ENCODE peak calls at places on chromosomes 4 and X, in eight cellular contexts. T, Q, V, H, B, W, C and D are unnamed samples.

GRCh38 chrX:77085372-77085771 is 361.8 kb upstream of the FGF16 start:
- DNase-seq in T (no peak), Q (no peak), V (peak; percentile 66), H (no peak), B (no peak), W (no peak), C (no peak), D (no peak)

GRCh38 chr4:152938237-152938969 is 2.3 kb downstream of the FHDC1 start:
- DNase-seq in T (no peak), Q (no peak), V (no peak), H (no peak), B (no peak), W (no peak), C (no peak), D (no peak)

GRCh38 chr4:26288308-26288982 is 32.4 kb upstream of the RBPJ start:
- DNase-seq in T (peak; percentile 77), Q (peak; percentile 59), V (no peak), H (peak; percentile 66), B (no peak), W (no peak), C (no peak), D (peak; percentile 74)

GRCh38 chr4:47482326-47482725 is 2.7 kb upstream of the ATP10D start:
- DNase-seq in T (peak; percentile 81), Q (no peak), V (peak; percentile 40), H (peak; percentile 42), B (no peak), W (no peak), C (no peak), D (no peak)

GRCh38 chr4:87853108-87853507 is 20.3 kb downstream of the MEPE start:
- DNase-seq in T (peak; percentile 51), Q (no peak), V (peak; percentile 76), H (peak; percentile 61), B (no peak), W (no peak), C (no peak), D (no peak)

GRCh38 chrX:37905436-37906147 is 58.2 kb upstream of the DYNLT3 start:
- DNase-seq in T (peak; percentile 30), Q (peak; percentile 2), V (peak; percentile 0), H (peak; percentile 0), B (peak; percentile 49), W (no peak), C (no peak), D (peak; percentile 20)

GRCh38 chrX:275476-275966 is 5.7 kb upstream of the PLCXD1 start:
- DNase-seq in T (no peak), Q (no peak), V (no peak), H (no peak), B (peak; percentile 32), W (no peak), C (no peak), D (no peak)

GRCh38 chrX:69398881-69399280 is 105.2 kb upstream of the NALF2 start:
- DNase-seq in T (no peak), Q (no peak), V (no peak), H (no peak), B (no peak), W (no peak), C (no peak), D (no peak)

GRCh38 chrX:16869393-16870094 is 618 bp downstream of the RBBP7 start:
- DNase-seq in T (peak; percentile 18), Q (peak; percentile 39), V (peak; percentile 46), H (peak; percentile 32), B (peak; percentile 80), W (no peak), C (peak; percentile 49), D (peak; percentile 60)

GRCh38 chr4:118033148-118034060 is 882 bp upstream of the NDST3 start:
- DNase-seq in T (peak; percentile 24), Q (no peak), V (peak; percentile 19), H (peak; percentile 25), B (peak; percentile 79), W (peak; percentile 38), C (no peak), D (no peak)

GRCh38 chr4:2691952-2692435 is 64.1 kb downstream of the TNIP2 start:
- DNase-seq in T (no peak), Q (peak; percentile 57), V (no peak), H (no peak), B (no peak), W (no peak), C (no peak), D (peak; percentile 66)

GRCh38 chrX:6226646-6227444 is 1.8 kb downstream of the NLGN4X start:
- DNase-seq in T (no peak), Q (no peak), V (no peak), H (no peak), B (peak; percentile 74), W (no peak), C (no peak), D (no peak)

GRCh38 chr4:173230077-173230476 is 61.5 kb downstream of the GALNT7 start:
- DNase-seq in T (no peak), Q (no peak), V (no peak), H (peak; percentile 12), B (no peak), W (no peak), C (no peak), D (no peak)

GRCh38 chrX:79440336-79440735 is 73.2 kb upstream of the ITM2A start:
- DNase-seq in T (no peak), Q (no peak), V (no peak), H (no peak), B (no peak), W (no peak), C (no peak), D (no peak)

GRCh38 chr4:138162259-138162658 is 79.9 kb downstream of the SLC7A11 start:
- DNase-seq in T (no peak), Q (no peak), V (no peak), H (no peak), B (no peak), W (no peak), C (no peak), D (no peak)

GRCh38 chrX:47366051-47366722 is 4.2 kb upstream of the ZNF157 start:
- DNase-seq in T (peak; percentile 57), Q (peak; percentile 77), V (peak; percentile 79), H (peak; percentile 59), B (peak; percentile 62), W (peak; percentile 66), C (peak; percentile 69), D (peak; percentile 80)

GRCh38 chr4:41933997-41934812 is 1.0 kb upstream of the TMEM33 start:
- DNase-seq in T (no peak), Q (no peak), V (no peak), H (no peak), B (no peak), W (no peak), C (no peak), D (no peak)

GRCh38 chr4:121736735-121737351 is 28.1 kb downstream of the SMIM43 start:
- DNase-seq in T (peak; percentile 70), Q (no peak), V (peak; percentile 76), H (peak; percentile 63), B (peak; percentile 15), W (no peak), C (no peak), D (no peak)

GRCh38 chr4:146520894-146521542 is 722 bp downstream of the SLC10A7 start:
- DNase-seq in T (peak; percentile 63), Q (peak; percentile 16), V (peak; percentile 75), H (peak; percentile 62), B (peak; percentile 25), W (no peak), C (peak; percentile 29), D (peak; percentile 53)

GRCh38 chrX:38806054-38806389 is 4.8 kb downstream of the MID1IP1 start:
- DNase-seq in T (no peak), Q (no peak), V (peak; percentile 59), H (no peak), B (no peak), W (no peak), C (no peak), D (no peak)

GRCh38 chr4:34289489-34289888 is 1954.8 kb downstream of the ARAP2 start:
- DNase-seq in T (no peak), Q (no peak), V (no peak), H (peak; percentile 1), B (no peak), W (no peak), C (no peak), D (no peak)

GRCh38 chrX:123773258-123773978 is 40.6 kb upstream of the THOC2 start:
- DNase-seq in T (no peak), Q (no peak), V (no peak), H (peak; percentile 8), B (no peak), W (no peak), C (no peak), D (no peak)

GRCh38 chrX:135513140-135513535 is 7.3 kb upstream of the INTS6L start:
- DNase-seq in T (no peak), Q (no peak), V (peak; percentile 6), H (no peak), B (no peak), W (no peak), C (no peak), D (no peak)

GRCh38 chr4:55169352-55169959 is 44.1 kb upstream of the KDR start:
- DNase-seq in T (peak; percentile 50), Q (no peak), V (peak; percentile 39), H (no peak), B (no peak), W (no peak), C (no peak), D (no peak)